ENCODE peak calls at places on chromosomes 2 and 18, in nine cellular contexts. V is IMR-90, Q is GM12878, H is neural progenitor cell, F is neuronal stem cell, I is H9, X is fibroblast of lung, N is PC-9, R is K562. O is an unnamed sample.

GRCh38 chr2:102678442-102678841 is 59.1 kb downstream of the SLC9A2 start:
- DNase-seq in N (no peak), R (no peak), I (no peak), F (no peak), X (no peak), H (no peak), V (no peak), Q (no peak), O (no peak)

GRCh38 chr18:25672490-25672889 is 320.5 kb upstream of the ZNF521 start:
- DNase-seq in V (no peak), X (no peak), N (no peak), I (peak; percentile 82), H (peak; percentile 24), Q (no peak), R (peak; percentile 17), F (no peak), O (peak; percentile 64)

GRCh38 chr2:150476809-150477302 is 10.6 kb downstream of the RND3 start:
- DNase-seq in X (peak; percentile 30), Q (no peak), V (peak; percentile 28), H (no peak), N (no peak), I (no peak), F (no peak), R (no peak), O (no peak)

GRCh38 chr2:209298601-209299000 is 125.2 kb upstream of the MAP2 start:
- DNase-seq in N (no peak), R (no peak), Q (no peak), X (no peak), H (no peak), V (no peak), F (no peak), I (no peak), O (no peak)

GRCh38 chr18:22378672-22379282 is 38.9 kb downstream of the CTAGE1 start:
- DNase-seq in I (peak; percentile 41), F (no peak), R (peak; percentile 16), N (no peak), Q (no peak), V (peak; percentile 30), X (peak; percentile 22), H (peak; percentile 67), O (peak; percentile 69)

GRCh38 chr2:145194671-145195070 is 674.8 kb upstream of the ZEB2 start:
- DNase-seq in N (no peak), Q (no peak), R (no peak), X (no peak), I (no peak), F (no peak), H (no peak), V (no peak), O (no peak)

GRCh38 chr18:10926565-10927194 is 222.7 kb downstream of the PIEZO2 start:
- DNase-seq in Q (peak; percentile 47), V (peak; percentile 68), N (no peak), R (peak; percentile 4), X (peak; percentile 65), F (no peak), I (no peak), H (no peak), O (no peak)

GRCh38 chr2:72887032-72887835 is at the start of gene SPR:
- DNase-seq in N (peak; percentile 45), F (no peak), H (peak; percentile 76), R (peak; percentile 85), X (peak; percentile 45), Q (no peak), I (peak; percentile 71), V (peak; percentile 40), O (peak; percentile 63)

GRCh38 chr2:177171418-177171865 is 41.2 kb upstream of the HNRNPA3 start:
- DNase-seq in H (no peak), Q (no peak), R (no peak), V (no peak), N (peak; percentile 76), F (no peak), I (no peak), X (no peak), O (no peak)

GRCh38 chr2:160871953-160872352 is 288.3 kb upstream of the TANK start:
- DNase-seq in Q (no peak), I (no peak), H (no peak), R (no peak), X (no peak), N (no peak), V (no peak), F (no peak), O (no peak)

GRCh38 chr2:98829586-98830270 is 98.8 kb upstream of the MGAT4A start:
- DNase-seq in V (no peak), H (no peak), R (no peak), F (no peak), Q (no peak), I (no peak), N (peak; percentile 73), X (no peak), O (no peak)

GRCh38 chr2:9158786-9159779 is 47.5 kb upstream of the ASAP2 start:
- DNase-seq in N (no peak), R (no peak), V (no peak), I (no peak), Q (no peak), H (no peak), X (no peak), F (no peak), O (no peak)

GRCh38 chr2:65033178-65033577 is 23.0 kb upstream of the CEP68 start:
- DNase-seq in H (no peak), I (no peak), F (no peak), Q (no peak), V (no peak), N (no peak), R (peak; percentile 41), X (peak; percentile 6), O (peak; percentile 86)

GRCh38 chr18:48779462-48779861 is 171.3 kb downstream of the SMAD7 start:
- DNase-seq in H (no peak), V (no peak), X (no peak), Q (no peak), F (no peak), N (no peak), R (no peak), I (no peak), O (no peak)

GRCh38 chr2:169933124-169933711 is 106.0 kb downstream of the UBR3 start:
- DNase-seq in R (peak; percentile 65), H (peak; percentile 32), X (peak; percentile 62), V (peak; percentile 54), I (no peak), N (no peak), F (no peak), Q (no peak), O (peak; percentile 90)

GRCh38 chr18:63314991-63315662 is 4.4 kb downstream of the BCL2 start:
- DNase-seq in N (no peak), F (no peak), X (no peak), Q (no peak), V (no peak), R (no peak), H (no peak), I (no peak), O (peak; percentile 63)

GRCh38 chr18:63317556-63317946 is 2.0 kb downstream of the BCL2 start:
- DNase-seq in F (no peak), V (no peak), Q (no peak), I (no peak), R (no peak), X (no peak), N (no peak), H (no peak), O (peak; percentile 61)

GRCh38 chr18:63315879-63316278 is 3.7 kb downstream of the BCL2 start:
- DNase-seq in H (no peak), F (no peak), Q (no peak), V (no peak), R (no peak), I (no peak), N (no peak), X (no peak), O (no peak)

GRCh38 chr18:63317982-63318881 is 1.3 kb downstream of the BCL2 start:
- DNase-seq in X (no peak), R (no peak), N (no peak), Q (no peak), V (no peak), H (peak; percentile 78), F (no peak), I (peak; percentile 85), O (peak; percentile 93)

GRCh38 chr18:63316612-63317555 is 2.7 kb downstream of the BCL2 start:
- DNase-seq in X (no peak), N (no peak), V (no peak), H (no peak), R (no peak), F (no peak), Q (no peak), I (no peak), O (peak; percentile 80)
- H3K4me2 ChIP-seq in X (peak overlapping the region; percentile 93), N (peak overlapping the region; percentile 33), V (no peak overlapping the region), H (no peak overlapping the region), R (no peak overlapping the region), F (no peak overlapping the region), Q (peak overlapping the region; percentile 88), I (no peak overlapping the region), O (peak overlapping the region; percentile 93)

DNA sequence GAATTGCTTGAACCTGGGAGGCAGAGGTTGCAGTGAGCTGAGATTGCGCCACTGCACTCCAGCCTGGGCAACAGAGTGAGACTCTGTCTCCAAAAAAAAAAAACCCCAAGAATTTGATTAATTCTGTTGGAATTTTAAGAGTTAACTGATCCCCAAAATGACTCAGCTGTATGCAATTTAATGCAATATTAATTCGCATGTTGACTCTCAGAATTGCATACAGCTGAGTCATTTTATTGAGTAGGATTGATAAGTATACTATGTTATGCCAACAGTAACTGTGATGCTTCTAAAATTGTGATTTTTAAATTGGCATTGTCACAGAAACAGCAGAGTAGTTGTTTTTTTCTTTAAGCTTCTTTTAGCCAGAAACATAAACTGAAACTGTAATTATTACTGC is 19.6 kb downstream of the MSH2 start:
- DNase-seq in F (no peak), H (no peak), N (peak; percentile 89), V (peak; percentile 76), Q (no peak), X (peak; percentile 77), R (no peak), I (no peak), O (no peak)
- H3K4me2 ChIP-seq in F (no peak overlapping the region), H (no peak overlapping the region), N (peak overlapping the region; percentile 29), V (peak overlapping the region; percentile 31), Q (no peak overlapping the region), X (peak overlapping the region; percentile 54), R (no peak overlapping the region), I (no peak overlapping the region), O (no peak overlapping the region)

GRCh38 chr18:12335503-12335902 is 27.5 kb downstream of the TUBB6 start:
- DNase-seq in N (no peak), F (no peak), I (no peak), V (no peak), H (no peak), R (no peak), X (no peak), Q (no peak), O (no peak)
- H3K4me2 ChIP-seq in N (peak overlapping the region; percentile 62), F (no peak overlapping the region), I (no peak overlapping the region), V (no peak overlapping the region), H (peak overlapping the region; percentile 67), R (no peak overlapping the region), X (no peak overlapping the region), Q (no peak overlapping the region), O (no peak overlapping the region)

DNA sequence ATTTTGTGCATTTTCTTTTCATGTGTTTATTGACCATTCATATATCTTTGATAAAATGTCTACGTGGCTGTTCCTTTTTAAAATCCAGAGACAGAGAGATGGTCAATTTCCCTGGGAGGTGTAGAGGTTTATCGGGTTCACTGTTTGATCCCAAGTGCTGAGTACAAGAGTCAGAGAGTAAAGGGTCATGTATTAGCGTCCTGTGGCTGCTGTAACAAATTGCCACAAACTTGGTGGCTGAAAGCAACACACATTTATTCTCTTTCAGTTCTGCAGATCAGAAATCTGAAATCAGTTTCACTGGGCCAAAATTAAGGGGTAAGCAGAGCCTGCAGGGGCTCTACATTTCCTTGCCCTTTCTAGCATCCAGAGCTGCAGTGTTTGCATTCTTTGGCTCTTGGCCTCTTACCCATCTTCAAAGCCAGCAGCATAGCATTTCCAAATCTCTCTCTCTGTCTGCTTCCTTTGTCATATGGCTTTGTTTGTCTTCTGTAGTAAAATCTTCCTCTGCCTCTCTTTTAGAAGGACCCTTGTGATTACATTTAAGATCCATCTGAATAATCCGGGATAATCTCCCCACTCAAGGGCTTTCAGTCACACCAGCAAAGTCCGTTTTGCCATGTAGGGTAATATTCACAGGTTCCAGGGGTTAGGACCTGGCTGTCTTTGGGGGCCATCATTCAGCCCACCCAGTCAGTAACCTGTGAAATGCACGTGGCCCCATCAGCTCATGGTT is 49.9 kb downstream of the TMEM17 start:
- DNase-seq in R (no peak), N (no peak), X (no peak), Q (no peak), V (no peak), H (no peak), F (no peak), I (no peak), O (no peak)
- H3K4me2 ChIP-seq in R (no peak overlapping the region), N (peak overlapping the region; percentile 89), X (no peak overlapping the region), Q (no peak overlapping the region), V (no peak overlapping the region), H (peak overlapping the region; percentile 85), F (no peak overlapping the region), I (no peak overlapping the region), O (no peak overlapping the region)

O was measured in Karpas-422.